ENCODE peak calls at places on chromosome 12, in six cellular contexts. O, H, Q, M, E and F are unnamed samples.
A peak's percentile ranks its signal among the peaks of the same experiment; 100 is the strongest.

GRCh38 chr12:53173085-53173715 is 7.3 kb upstream of the ZNF740 start:
- DNase-seq in Q (peak; percentile 59), H (no peak), M (no peak), O (no peak), E (no peak), F (no peak)

GRCh38 chr12:57046392-57046791 is 3.5 kb downstream of the MYO1A start:
- DNase-seq in E (no peak), H (no peak), Q (no peak), O (no peak), M (no peak), F (peak; percentile 29)

GRCh38 chr12:93622485-93622884 is 50.0 kb downstream of the SOCS2 start:
- DNase-seq in M (no peak), Q (no peak), E (no peak), O (no peak), H (no peak), F (no peak)

GRCh38 chr12:26034371-26035142 is 76.1 kb downstream of the RASSF8 start:
- DNase-seq in H (no peak), Q (no peak), M (no peak), O (no peak), E (no peak), F (no peak)

GRCh38 chr12:59834659-59835474 is 239.0 kb downstream of the SLC16A7 start:
- DNase-seq in M (peak; percentile 18), O (peak; percentile 37), Q (peak; percentile 45), H (no peak), E (peak; percentile 10), F (peak; percentile 2)

GRCh38 chr12:52234226-52234810 is 1.3 kb downstream of the KRT7 start:
- DNase-seq in H (no peak), E (no peak), M (no peak), Q (no peak), O (no peak), F (no peak)

GRCh38 chr12:40152783-40153383 is 47.0 kb upstream of the SLC2A13 start:
- DNase-seq in H (peak; percentile 24), M (peak; percentile 56), Q (peak; percentile 69), O (peak; percentile 65), E (peak; percentile 18), F (peak; percentile 38)

GRCh38 chr12:65823481-65824313 is 586 bp upstream of the HMGA2 start:
- DNase-seq in Q (peak; percentile 67), E (peak; percentile 45), O (peak; percentile 86), H (no peak), M (peak; percentile 6), F (no peak)

GRCh38 chr12:11746024-11746771 is 96.7 kb downstream of the ETV6 start:
- DNase-seq in H (no peak), Q (peak; percentile 98), M (no peak), E (no peak), O (no peak), F (peak; percentile 97)

GRCh38 chr12:125145196-125145595 is 80.0 kb downstream of the AACS start:
- DNase-seq in E (no peak), H (no peak), Q (no peak), O (no peak), M (no peak), F (no peak)

GRCh38 chr12:4994622-4995021 is 49.1 kb upstream of the KCNA5 start:
- DNase-seq in E (no peak), Q (no peak), H (no peak), M (no peak), O (no peak), F (no peak)

GRCh38 chr12:15206338-15206737 is 14.9 kb downstream of the RERG start:
- DNase-seq in E (no peak), Q (no peak), M (no peak), O (no peak), H (no peak), F (no peak)

GRCh38 chr12:3256103-3256551 is 178.9 kb downstream of the TSPAN9 start:
- DNase-seq in E (no peak), M (no peak), O (no peak), H (no peak), Q (no peak), F (no peak)

GRCh38 chr12:53225635-53226424 is 6.2 kb downstream of the RARG start:
- DNase-seq in M (no peak), H (no peak), E (no peak), Q (peak; percentile 78), O (no peak), F (no peak)

GRCh38 chr12:79558924-79559469 is 131.8 kb downstream of the PAWR start:
- DNase-seq in E (no peak), Q (no peak), O (no peak), H (no peak), M (no peak), F (no peak)

GRCh38 chr12:123597100-123597499 is 4.8 kb upstream of the DDX55 start:
- DNase-seq in O (no peak), M (no peak), E (no peak), Q (no peak), H (no peak), F (no peak)

GRCh38 chr12:89663577-89664357 is 44.9 kb downstream of the ATP2B1 start:
- DNase-seq in E (peak; percentile 29), Q (peak; percentile 51), M (no peak), H (no peak), O (no peak), F (peak; percentile 80)